ENCODE peak calls at places on chromosome 14, in five cellular contexts. U is LoVo, F is glutamatergic neuron, E is SHP77, O is fibroblast of the aortic adventitia. V is an unnamed sample.

GRCh38 chr14:65301862-65302539 is 110.5 kb upstream of the FUT8 start:
- DNase-seq in U (no peak), F (no peak), E (no peak), O (no peak), V (no peak)

GRCh38 chr14:92944976-92945375 is 22.0 kb downstream of the CHGA start:
- DNase-seq in U (no peak), F (peak), E (peak), O (no peak), V (peak)

GRCh38 chr14:61268797-61269196 is 12.3 kb downstream of the TMEM30B start:
- DNase-seq in U (no peak), F (no peak), E (no peak), O (peak), V (no peak)

GRCh38 chr14:66610154-66610563 is 102.2 kb downstream of the GPHN start:
- DNase-seq in U (peak), F (no peak), E (no peak), O (no peak), V (no peak)

GRCh38 chr14:81412779-81413178 is 12.7 kb upstream of the STON2 start:
- DNase-seq in U (no peak), F (no peak), E (no peak), O (no peak), V (no peak)

GRCh38 chr14:71780822-71781221 is 151.4 kb upstream of the RGS6 start:
- DNase-seq in U (no peak), F (no peak), E (no peak), O (no peak), V (no peak)

GRCh38 chr14:75132374-75133086 is 5.7 kb upstream of the NEK9 start:
- DNase-seq in U (peak), F (no peak), E (peak), O (peak), V (peak)

GRCh38 chr14:69105326-69105725 is 47.6 kb downstream of the DCAF5 start:
- DNase-seq in U (no peak), F (no peak), E (no peak), O (peak), V (no peak)

GRCh38 chr14:23457587-23458445 is 11.7 kb upstream of the NGDN start:
- DNase-seq in U (peak), F (no peak), E (no peak), O (no peak), V (no peak)

GRCh38 chr14:55374771-55375170 is 36.9 kb downstream of the ATG14 start:
- DNase-seq in U (no peak), F (no peak), E (no peak), O (no peak), V (no peak)

GRCh38 chr14:45426685-45427282 is 173.8 kb upstream of the MIS18BP1 start:
- DNase-seq in U (peak), F (no peak), E (peak), O (peak), V (no peak)

GRCh38 chr14:105861985-105862465 is 335.6 kb downstream of the TMEM121 start:
- DNase-seq in U (no peak), F (no peak), E (no peak), O (no peak), V (no peak)

GRCh38 chr14:45252356-45253069 is 489 bp downstream of the MIS18BP1 start:
- DNase-seq in U (peak), F (no peak), E (peak), O (peak), V (no peak)